ENCODE peak calls at places on chromosomes 5 and 9, in eight cellular contexts. One of them, this sample, is unnamed.

GRCh38 chr5:29524197-29524596 is 1669.3 kb upstream of the CDH6 start:
- DNase-seq in upper lobe of right lung: no peak
- DNase-seq in BJ: no peak
- DNase-seq in right lobe of liver: no peak
- DNase-seq in mucosa of descending colon: no peak
- DNase-seq in neural progenitor cell: no peak
- DNase-seq in epithelial cell of proximal tubule: no peak
- DNase-seq in Peyer's patch: no peak
- DNase-seq in this sample: no peak

GRCh38 chr9:69861011-69861410 is 40.4 kb downstream of the CFAP95 start:
- DNase-seq in upper lobe of right lung: no peak
- DNase-seq in BJ: no peak
- DNase-seq in right lobe of liver: no peak
- DNase-seq in mucosa of descending colon: no peak
- DNase-seq in neural progenitor cell: no peak
- DNase-seq in epithelial cell of proximal tubule: no peak
- DNase-seq in Peyer's patch: no peak
- DNase-seq in this sample: no peak

GRCh38 chr5:86665984-86666760 is 48.4 kb downstream of the COX7C start:
- DNase-seq in upper lobe of right lung: no peak
- DNase-seq in BJ: no peak
- DNase-seq in right lobe of liver: no peak
- DNase-seq in mucosa of descending colon: no peak
- DNase-seq in neural progenitor cell: no peak
- DNase-seq in epithelial cell of proximal tubule: no peak
- DNase-seq in Peyer's patch: peak; percentile 78
- DNase-seq in this sample: no peak

GRCh38 chr9:99833735-99834134 is 12.1 kb downstream of the NR4A3 start:
- DNase-seq in upper lobe of right lung: no peak
- DNase-seq in BJ: no peak
- DNase-seq in right lobe of liver: no peak
- DNase-seq in mucosa of descending colon: no peak
- DNase-seq in neural progenitor cell: no peak
- DNase-seq in epithelial cell of proximal tubule: no peak
- DNase-seq in Peyer's patch: no peak
- DNase-seq in this sample: no peak

GRCh38 chr9:32351845-32352244 is 32.6 kb upstream of the ACO1 start:
- DNase-seq in upper lobe of right lung: no peak
- DNase-seq in BJ: no peak
- DNase-seq in right lobe of liver: no peak
- DNase-seq in mucosa of descending colon: no peak
- DNase-seq in neural progenitor cell: peak; percentile 66
- DNase-seq in epithelial cell of proximal tubule: no peak
- DNase-seq in Peyer's patch: no peak
- DNase-seq in this sample: no peak

GRCh38 chr5:157157492-157157891 is 8.6 kb downstream of the GARIN3 start:
- DNase-seq in upper lobe of right lung: no peak
- DNase-seq in BJ: no peak
- DNase-seq in right lobe of liver: no peak
- DNase-seq in mucosa of descending colon: no peak
- DNase-seq in neural progenitor cell: no peak
- DNase-seq in epithelial cell of proximal tubule: no peak
- DNase-seq in Peyer's patch: no peak
- DNase-seq in this sample: no peak

GRCh38 chr5:111197523-111197922 is 26.7 kb upstream of the CAMK4 start:
- DNase-seq in upper lobe of right lung: no peak
- DNase-seq in BJ: no peak
- DNase-seq in right lobe of liver: peak; percentile 55
- DNase-seq in mucosa of descending colon: no peak
- DNase-seq in neural progenitor cell: peak; percentile 42
- DNase-seq in epithelial cell of proximal tubule: no peak
- DNase-seq in Peyer's patch: no peak
- DNase-seq in this sample: no peak

GRCh38 chr5:138792181-138792808 is 39.1 kb downstream of the CTNNA1 start:
- DNase-seq in upper lobe of right lung: no peak
- DNase-seq in BJ: no peak
- DNase-seq in right lobe of liver: no peak
- DNase-seq in mucosa of descending colon: no peak
- DNase-seq in neural progenitor cell: no peak
- DNase-seq in epithelial cell of proximal tubule: no peak
- DNase-seq in Peyer's patch: no peak
- DNase-seq in this sample: no peak

GRCh38 chr9:37946041-37946440 is 42.1 kb upstream of the SLC25A51 start:
- DNase-seq in upper lobe of right lung: no peak
- DNase-seq in BJ: no peak
- DNase-seq in right lobe of liver: no peak
- DNase-seq in mucosa of descending colon: no peak
- DNase-seq in neural progenitor cell: no peak
- DNase-seq in epithelial cell of proximal tubule: no peak
- DNase-seq in Peyer's patch: no peak
- DNase-seq in this sample: no peak

DNA sequence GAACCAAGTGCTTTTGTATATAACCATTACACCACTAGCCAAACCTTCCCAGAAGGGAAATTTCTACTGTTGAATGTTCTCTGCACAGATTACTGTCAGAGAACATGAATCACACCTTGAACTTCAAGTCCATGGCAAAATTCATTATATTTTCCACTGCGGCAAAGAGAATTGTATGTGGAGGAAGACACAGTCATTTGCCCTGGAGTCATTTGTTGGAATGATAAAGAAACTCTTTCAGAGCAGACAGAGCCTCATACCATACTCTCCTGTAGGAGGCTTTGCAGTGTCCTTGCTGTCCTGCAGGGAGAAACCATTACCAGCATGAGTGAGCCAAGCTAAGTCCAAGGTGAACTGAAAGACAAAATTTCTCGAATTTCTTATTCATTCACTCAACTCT is 369.0 kb downstream of the ARHGEF28 start:
- DNase-seq in upper lobe of right lung: no peak
- DNase-seq in BJ: no peak
- DNase-seq in right lobe of liver: no peak
- DNase-seq in mucosa of descending colon: no peak
- DNase-seq in neural progenitor cell: no peak
- DNase-seq in epithelial cell of proximal tubule: no peak
- DNase-seq in Peyer's patch: no peak
- DNase-seq in this sample: no peak
- TF ChIP-seq CTCF in upper lobe of right lung: no peak
- TF ChIP-seq CTCF in BJ: no peak
- TF ChIP-seq CTCF in right lobe of liver: no peak
- TF ChIP-seq CTCF in mucosa of descending colon: no peak
- TF ChIP-seq CTCF in neural progenitor cell: no peak
- TF ChIP-seq CTCF in epithelial cell of proximal tubule: no peak
- TF ChIP-seq CTCF in Peyer's patch: no peak
- TF ChIP-seq CTCF in this sample: no peak

DNA sequence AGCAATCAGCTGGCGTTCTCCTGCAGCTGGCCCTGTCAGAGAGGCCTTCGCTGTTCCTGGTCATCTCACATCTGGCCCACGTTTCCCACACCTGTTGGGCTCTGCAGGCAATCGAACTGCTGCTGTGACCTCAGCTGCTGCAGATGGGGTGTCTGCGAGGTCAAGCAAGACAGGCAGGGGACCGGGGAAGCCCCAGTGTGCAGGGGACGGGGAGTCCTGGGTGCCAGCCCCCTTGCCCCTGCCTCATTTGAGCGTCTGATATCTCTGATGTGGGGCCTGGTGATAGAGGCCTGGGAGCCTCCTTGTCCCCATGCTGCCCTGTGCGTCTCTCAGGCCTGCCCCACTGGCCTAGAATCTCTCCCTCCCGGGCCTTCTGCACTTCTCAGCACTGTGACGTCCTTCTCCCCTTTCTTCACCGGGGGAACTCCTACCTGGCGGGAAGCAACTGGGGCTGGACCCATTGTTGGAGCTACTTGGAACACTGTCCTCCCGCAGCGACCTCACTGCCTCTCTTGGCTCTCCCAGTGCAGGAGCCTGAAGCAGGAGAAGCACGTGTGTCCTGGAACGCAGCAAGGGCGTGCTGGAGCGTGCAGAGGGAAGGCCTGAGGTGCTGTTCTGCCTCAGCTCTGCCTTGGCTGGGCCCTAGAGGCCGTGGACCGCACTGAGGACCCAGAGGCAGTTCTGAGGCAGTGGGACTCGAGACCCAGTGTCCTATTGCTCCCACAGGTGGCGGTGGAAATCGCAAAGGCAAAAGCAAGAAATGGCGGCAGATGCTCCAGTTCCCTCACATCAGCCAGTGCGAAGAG is 3.9 kb downstream of the GRK6 start:
- DNase-seq in upper lobe of right lung: peak; percentile 58
- DNase-seq in BJ: no peak
- DNase-seq in right lobe of liver: no peak
- DNase-seq in mucosa of descending colon: no peak
- DNase-seq in neural progenitor cell: no peak
- DNase-seq in epithelial cell of proximal tubule: no peak
- DNase-seq in Peyer's patch: peak; percentile 69
- DNase-seq in this sample: no peak
- TF ChIP-seq CTCF in upper lobe of right lung: no peak
- TF ChIP-seq CTCF in BJ: no peak
- TF ChIP-seq CTCF in right lobe of liver: no peak
- TF ChIP-seq CTCF in mucosa of descending colon: no peak
- TF ChIP-seq CTCF in neural progenitor cell: no peak
- TF ChIP-seq CTCF in epithelial cell of proximal tubule: no peak
- TF ChIP-seq CTCF in Peyer's patch: no peak
- TF ChIP-seq CTCF in this sample: no peak

GRCh38 chr9:130430232-130430631 is 14.5 kb upstream of the ASS1 start:
- DNase-seq in upper lobe of right lung: no peak
- DNase-seq in BJ: no peak
- DNase-seq in right lobe of liver: no peak
- DNase-seq in mucosa of descending colon: no peak
- DNase-seq in neural progenitor cell: no peak
- DNase-seq in epithelial cell of proximal tubule: no peak
- DNase-seq in Peyer's patch: no peak
- DNase-seq in this sample: no peak
- TF ChIP-seq CTCF in upper lobe of right lung: no peak
- TF ChIP-seq CTCF in BJ: no peak
- TF ChIP-seq CTCF in right lobe of liver: no peak
- TF ChIP-seq CTCF in mucosa of descending colon: no peak
- TF ChIP-seq CTCF in neural progenitor cell: no peak
- TF ChIP-seq CTCF in epithelial cell of proximal tubule: no peak
- TF ChIP-seq CTCF in Peyer's patch: no peak
- TF ChIP-seq CTCF in this sample: no peak

DNA sequence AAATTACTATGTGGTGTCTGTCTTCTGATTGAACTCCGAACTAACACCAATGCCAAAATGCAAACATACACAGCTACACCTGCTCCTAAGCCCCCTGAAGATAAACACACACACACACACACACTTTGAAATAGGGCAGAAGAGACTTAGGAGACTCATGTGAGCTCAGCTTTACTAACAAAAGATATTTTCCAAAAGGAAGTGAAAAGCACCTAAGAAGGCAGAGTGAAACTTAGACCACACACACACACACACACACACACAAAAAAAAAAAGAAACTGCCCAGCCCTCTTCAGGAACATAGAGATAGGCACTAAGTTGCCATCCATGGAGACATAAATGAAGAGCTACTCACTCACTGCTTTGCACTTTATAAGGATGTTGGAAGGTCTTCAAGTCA is 45.2 kb upstream of the APC start:
- DNase-seq in upper lobe of right lung: no peak
- DNase-seq in BJ: no peak
- DNase-seq in right lobe of liver: no peak
- DNase-seq in mucosa of descending colon: no peak
- DNase-seq in neural progenitor cell: no peak
- DNase-seq in epithelial cell of proximal tubule: no peak
- DNase-seq in Peyer's patch: no peak
- DNase-seq in this sample: no peak
- TF ChIP-seq CTCF in upper lobe of right lung: no peak
- TF ChIP-seq CTCF in BJ: no peak
- TF ChIP-seq CTCF in right lobe of liver: no peak
- TF ChIP-seq CTCF in mucosa of descending colon: no peak
- TF ChIP-seq CTCF in neural progenitor cell: no peak
- TF ChIP-seq CTCF in epithelial cell of proximal tubule: no peak
- TF ChIP-seq CTCF in Peyer's patch: no peak
- TF ChIP-seq CTCF in this sample: no peak

DNA sequence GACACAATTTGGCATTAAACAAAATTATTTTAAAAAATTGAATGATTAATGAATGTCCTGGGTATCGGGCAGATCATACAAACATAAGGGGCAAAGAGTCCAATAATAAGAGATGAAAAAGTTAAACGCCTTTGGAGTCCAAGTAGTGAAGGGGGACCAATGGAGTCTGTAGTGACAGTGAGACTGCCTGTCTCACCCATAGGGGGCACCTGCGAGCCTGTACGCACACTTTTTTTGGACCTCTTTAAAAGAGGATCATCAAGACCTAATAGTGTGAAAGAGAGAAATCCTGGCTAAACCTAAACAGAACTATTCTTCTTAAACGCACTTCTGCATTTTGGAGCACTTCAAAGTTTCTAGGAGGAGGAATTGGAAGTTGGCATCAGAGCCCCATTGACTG is 636.0 kb upstream of the KLF4 start:
- DNase-seq in upper lobe of right lung: no peak
- DNase-seq in BJ: no peak
- DNase-seq in right lobe of liver: no peak
- DNase-seq in mucosa of descending colon: no peak
- DNase-seq in neural progenitor cell: peak; percentile 21
- DNase-seq in epithelial cell of proximal tubule: no peak
- DNase-seq in Peyer's patch: no peak
- DNase-seq in this sample: no peak
- TF ChIP-seq CTCF in upper lobe of right lung: peak; percentile 31
- TF ChIP-seq CTCF in BJ: peak; percentile 41
- TF ChIP-seq CTCF in right lobe of liver: no peak
- TF ChIP-seq CTCF in mucosa of descending colon: no peak
- TF ChIP-seq CTCF in neural progenitor cell: peak; percentile 51
- TF ChIP-seq CTCF in epithelial cell of proximal tubule: peak; percentile 59
- TF ChIP-seq CTCF in Peyer's patch: no peak
- TF ChIP-seq CTCF in this sample: peak; percentile 38

GRCh38 chr5:90793183-90793582 is 234.6 kb downstream of the ADGRV1 start:
- DNase-seq in upper lobe of right lung: no peak
- DNase-seq in BJ: no peak
- DNase-seq in right lobe of liver: no peak
- DNase-seq in mucosa of descending colon: no peak
- DNase-seq in neural progenitor cell: no peak
- DNase-seq in epithelial cell of proximal tubule: no peak
- DNase-seq in Peyer's patch: no peak
- DNase-seq in this sample: no peak
- TF ChIP-seq CTCF in upper lobe of right lung: no peak
- TF ChIP-seq CTCF in BJ: no peak
- TF ChIP-seq CTCF in right lobe of liver: peak; percentile 12
- TF ChIP-seq CTCF in mucosa of descending colon: no peak
- TF ChIP-seq CTCF in neural progenitor cell: no peak
- TF ChIP-seq CTCF in epithelial cell of proximal tubule: no peak
- TF ChIP-seq CTCF in Peyer's patch: no peak
- TF ChIP-seq CTCF in this sample: no peak

DNA sequence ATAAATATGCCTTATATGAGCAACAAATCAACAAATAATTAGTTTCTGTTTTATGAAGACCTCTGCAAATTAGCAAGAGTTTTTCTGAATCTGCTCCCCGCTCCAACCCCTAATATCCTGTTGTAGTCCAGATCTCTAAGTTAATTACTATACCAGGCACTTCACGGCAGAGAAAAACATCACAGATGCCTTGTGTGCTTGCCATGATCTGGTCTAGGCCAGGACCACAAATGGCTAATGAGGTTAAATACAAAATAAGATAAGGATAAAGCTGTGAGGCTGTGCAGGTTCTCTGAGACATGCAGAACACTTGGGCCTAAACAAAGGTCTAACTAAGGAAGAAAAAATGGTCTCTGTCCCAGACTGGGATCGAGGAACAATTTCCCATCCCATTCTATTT is 150.8 kb downstream of the SLIT3 start:
- DNase-seq in upper lobe of right lung: no peak
- DNase-seq in BJ: no peak
- DNase-seq in right lobe of liver: no peak
- DNase-seq in mucosa of descending colon: no peak
- DNase-seq in neural progenitor cell: no peak
- DNase-seq in epithelial cell of proximal tubule: no peak
- DNase-seq in Peyer's patch: no peak
- DNase-seq in this sample: no peak
- TF ChIP-seq CTCF in upper lobe of right lung: no peak
- TF ChIP-seq CTCF in BJ: no peak
- TF ChIP-seq CTCF in right lobe of liver: no peak
- TF ChIP-seq CTCF in mucosa of descending colon: no peak
- TF ChIP-seq CTCF in neural progenitor cell: no peak
- TF ChIP-seq CTCF in epithelial cell of proximal tubule: no peak
- TF ChIP-seq CTCF in Peyer's patch: no peak
- TF ChIP-seq CTCF in this sample: no peak

This sample was measured in D721Med.